ENCODE peak calls at places on chromosomes 2 and 18, in five cellular contexts. W is NCI-H345, V is posterior cingulate gyrus, E is left colon, D is GDM1. F is an unnamed sample.

GRCh38 chr2:37656512-37657423 is 14.7 kb downstream of the CDC42EP3 start:
- DNase-seq in W (peak), V (no peak), E (no peak), D (no peak), F (no peak)

GRCh38 chr2:162198239-162198638 is 45.0 kb downstream of the FAP start:
- DNase-seq in W (no peak), V (no peak), E (no peak), D (no peak), F (no peak)

GRCh38 chr2:9738718-9739496 is 104.4 kb upstream of the TAF1B start:
- DNase-seq in W (no peak), V (no peak), E (peak), D (no peak), F (no peak)

GRCh38 chr2:100745630-100746029 is 74.3 kb upstream of the NPAS2 start:
- DNase-seq in W (no peak), V (no peak), E (no peak), D (no peak), F (no peak)

GRCh38 chr2:8421658-8422499 is 260.0 kb upstream of the ID2 start:
- DNase-seq in W (no peak), V (no peak), E (no peak), D (no peak), F (no peak)

GRCh38 chr2:241904791-241905710 is 35.5 kb downstream of the RTP5 start:
- DNase-seq in W (peak), V (no peak), E (no peak), D (no peak), F (no peak)

GRCh38 chr2:174775586-174775985 is 11.3 kb upstream of the CHRNA1 start:
- DNase-seq in W (no peak), V (no peak), E (no peak), D (no peak), F (peak)

GRCh38 chr18:59718108-59719057 is 21.2 kb upstream of the CCBE1 start:
- DNase-seq in W (no peak), V (no peak), E (no peak), D (no peak), F (no peak)

GRCh38 chr2:241147336-241147735 is 1.9 kb downstream of the PASK start:
- DNase-seq in W (no peak), V (no peak), E (no peak), D (no peak), F (no peak)

GRCh38 chr18:25561923-25562322 is 210.0 kb upstream of the ZNF521 start:
- DNase-seq in W (no peak), V (no peak), E (no peak), D (peak), F (peak)

F was measured in hepatocyte.